ENCODE peak calls at places on chromosomes 7 and 10, in six cellular contexts. One of them, this sample, is unnamed.

GRCh38 chr7:155974186-155974897 is 162.1 kb upstream of the SHH start:
- DNase-seq in tibial artery: no peak
- DNase-seq in amniotic stem cell: no peak
- DNase-seq in IMR-90: no peak
- DNase-seq in PC-9: no peak
- DNase-seq in cardiac muscle cell: no peak
- DNase-seq in this sample: no peak

GRCh38 chr7:50754684-50755083 is 28.0 kb downstream of the GRB10 start:
- DNase-seq in tibial artery: no peak
- DNase-seq in amniotic stem cell: no peak
- DNase-seq in IMR-90: no peak
- DNase-seq in PC-9: no peak
- DNase-seq in cardiac muscle cell: no peak
- DNase-seq in this sample: no peak

GRCh38 chr7:113013761-113014449 is 72.7 kb downstream of the GPR85 start:
- DNase-seq in tibial artery: no peak
- DNase-seq in amniotic stem cell: no peak
- DNase-seq in IMR-90: no peak
- DNase-seq in PC-9: no peak
- DNase-seq in cardiac muscle cell: no peak
- DNase-seq in this sample: no peak

GRCh38 chr7:83876593-83876992 is 227.7 kb upstream of the SEMA3E start:
- DNase-seq in tibial artery: no peak
- DNase-seq in amniotic stem cell: peak; percentile 6
- DNase-seq in IMR-90: peak; percentile 7
- DNase-seq in PC-9: no peak
- DNase-seq in cardiac muscle cell: no peak
- DNase-seq in this sample: peak; percentile 79

GRCh38 chr10:76091821-76092394 is 660.5 kb downstream of the LRMDA start:
- DNase-seq in tibial artery: no peak
- DNase-seq in amniotic stem cell: no peak
- DNase-seq in IMR-90: no peak
- DNase-seq in PC-9: no peak
- DNase-seq in cardiac muscle cell: no peak
- DNase-seq in this sample: no peak

GRCh38 chr10:2980116-2980515 is 87.2 kb upstream of the PFKP start:
- DNase-seq in tibial artery: no peak
- DNase-seq in amniotic stem cell: no peak
- DNase-seq in IMR-90: peak; percentile 55
- DNase-seq in PC-9: no peak
- DNase-seq in cardiac muscle cell: no peak
- DNase-seq in this sample: no peak

GRCh38 chr7:151351027-151351426 is 9.4 kb downstream of the NUB1 start:
- DNase-seq in tibial artery: no peak
- DNase-seq in amniotic stem cell: no peak
- DNase-seq in IMR-90: no peak
- DNase-seq in PC-9: no peak
- DNase-seq in cardiac muscle cell: peak; percentile 35
- DNase-seq in this sample: no peak

GRCh38 chr10:79479283-79479909 is 32.9 kb upstream of the EIF5AL1 start:
- DNase-seq in tibial artery: no peak
- DNase-seq in amniotic stem cell: no peak
- DNase-seq in IMR-90: no peak
- DNase-seq in PC-9: no peak
- DNase-seq in cardiac muscle cell: no peak
- DNase-seq in this sample: no peak

GRCh38 chr7:32336726-32337125 is 153.5 kb downstream of the LSM5 start:
- DNase-seq in tibial artery: no peak
- DNase-seq in amniotic stem cell: no peak
- DNase-seq in IMR-90: no peak
- DNase-seq in PC-9: no peak
- DNase-seq in cardiac muscle cell: no peak
- DNase-seq in this sample: no peak

GRCh38 chr7:16913643-16914042 is 31.9 kb upstream of the AGR3 start:
- DNase-seq in tibial artery: no peak
- DNase-seq in amniotic stem cell: no peak
- DNase-seq in IMR-90: no peak
- DNase-seq in PC-9: no peak
- DNase-seq in cardiac muscle cell: no peak
- DNase-seq in this sample: no peak

GRCh38 chr10:93131956-93132355 is 58.3 kb downstream of the CYP26A1 start:
- DNase-seq in tibial artery: no peak
- DNase-seq in amniotic stem cell: no peak
- DNase-seq in IMR-90: no peak
- DNase-seq in PC-9: no peak
- DNase-seq in cardiac muscle cell: no peak
- DNase-seq in this sample: no peak

This sample was measured in stromal cell of bone marrow.